ENCODE peak calls at places on chromosomes 6 and 20, in four cellular contexts. S is colonic mucosa, X is heart left ventricle, I is thyroid gland. A is an unnamed sample.

GRCh38 chr6:170284126-170284773 is 6.6 kb downstream of the DLL1 start:
- DNase-seq in S (no peak), X (no peak), I (no peak), A (peak)

GRCh38 chr6:53483423-53484353 is 61.2 kb downstream of the GCLC start:
- DNase-seq in S (peak), X (peak), I (peak), A (no peak)

GRCh38 chr20:63021356-63022321 is 14.9 kb upstream of the BHLHE23 start:
- DNase-seq in S (no peak), X (no peak), I (no peak), A (no peak)

GRCh38 chr6:2396856-2397640 is 151.6 kb upstream of the GMDS start:
- DNase-seq in S (no peak), X (peak), I (peak), A (no peak)

GRCh38 chr6:48567016-48567415 is 456.0 kb upstream of the PTCHD4 start:
- DNase-seq in S (no peak), X (no peak), I (no peak), A (no peak)

GRCh38 chr6:126067080-126067479 is 80.7 kb downstream of the TRMT11 start:
- DNase-seq in S (no peak), X (no peak), I (no peak), A (no peak)

GRCh38 chr20:54086444-54087134 is 16.2 kb upstream of the BCAS1 start:
- DNase-seq in S (peak), X (no peak), I (no peak), A (no peak)

GRCh38 chr20:51095755-51096509 is 73.0 kb upstream of the KCNG1 start:
- DNase-seq in S (no peak), X (no peak), I (no peak), A (no peak)

GRCh38 chr6:47070461-47070860 is 28.3 kb upstream of the ADGRF1 start:
- DNase-seq in S (no peak), X (no peak), I (no peak), A (no peak)

GRCh38 chr20:34062651-34063482 is 49.2 kb downstream of the EIF2S2 start:
- DNase-seq in S (no peak), X (no peak), I (no peak), A (no peak)

GRCh38 chr6:115545410-115545986 is 515.2 kb downstream of the FRK start:
- DNase-seq in S (no peak), X (peak), I (peak), A (peak)

GRCh38 chr6:86856937-86857563 is 80.3 kb upstream of the HTR1E start:
- DNase-seq in S (peak), X (no peak), I (peak), A (no peak)

GRCh38 chr6:105593805-105594231 is 190.9 kb upstream of the PREP start:
- DNase-seq in S (no peak), X (no peak), I (no peak), A (no peak)

GRCh38 chr20:7375905-7376304 is 564.4 kb downstream of the HAO1 start:
- DNase-seq in S (no peak), X (no peak), I (no peak), A (no peak)

GRCh38 chr20:13819885-13820645 is 35.2 kb downstream of the NDUFAF5 start:
- DNase-seq in S (peak), X (no peak), I (peak), A (no peak)

GRCh38 chr6:135380793-135381192 is 116.7 kb downstream of the AHI1 start:
- DNase-seq in S (no peak), X (no peak), I (no peak), A (no peak)

GRCh38 chr6:130517444-130517931 is 151.7 kb downstream of the TMEM200A start:
- DNase-seq in S (no peak), X (no peak), I (no peak), A (no peak)

GRCh38 chr6:54043360-54043759 is 67.9 kb upstream of the MLIP start:
- DNase-seq in S (no peak), X (no peak), I (no peak), A (no peak)

GRCh38 chr6:124131779-124132178 is 328.1 kb downstream of the NKAIN2 start:
- DNase-seq in S (no peak), X (no peak), I (no peak), A (no peak)

GRCh38 chr20:30485331-30486102 is 771.9 kb upstream of the DEFB115 start:
- DNase-seq in S (no peak), X (no peak), I (no peak), A (peak)

GRCh38 chr6:36492092-36492491 is 49.3 kb downstream of the KCTD20 start:
- DNase-seq in S (no peak), X (no peak), I (peak), A (no peak)

GRCh38 chr6:23547851-23548250 is 578.2 kb upstream of the NRSN1 start:
- DNase-seq in S (no peak), X (no peak), I (no peak), A (no peak)
- TF ChIP-seq CTCF in S (no peak), X (no peak), I (no peak), A (no peak)

GRCh38 chr6:166485651-166486535 is 100.6 kb downstream of the RAMACL start:
- DNase-seq in S (no peak), X (no peak), I (no peak), A (no peak)
- TF ChIP-seq CTCF in S (no peak), X (no peak), I (no peak), A (no peak)

DNA sequence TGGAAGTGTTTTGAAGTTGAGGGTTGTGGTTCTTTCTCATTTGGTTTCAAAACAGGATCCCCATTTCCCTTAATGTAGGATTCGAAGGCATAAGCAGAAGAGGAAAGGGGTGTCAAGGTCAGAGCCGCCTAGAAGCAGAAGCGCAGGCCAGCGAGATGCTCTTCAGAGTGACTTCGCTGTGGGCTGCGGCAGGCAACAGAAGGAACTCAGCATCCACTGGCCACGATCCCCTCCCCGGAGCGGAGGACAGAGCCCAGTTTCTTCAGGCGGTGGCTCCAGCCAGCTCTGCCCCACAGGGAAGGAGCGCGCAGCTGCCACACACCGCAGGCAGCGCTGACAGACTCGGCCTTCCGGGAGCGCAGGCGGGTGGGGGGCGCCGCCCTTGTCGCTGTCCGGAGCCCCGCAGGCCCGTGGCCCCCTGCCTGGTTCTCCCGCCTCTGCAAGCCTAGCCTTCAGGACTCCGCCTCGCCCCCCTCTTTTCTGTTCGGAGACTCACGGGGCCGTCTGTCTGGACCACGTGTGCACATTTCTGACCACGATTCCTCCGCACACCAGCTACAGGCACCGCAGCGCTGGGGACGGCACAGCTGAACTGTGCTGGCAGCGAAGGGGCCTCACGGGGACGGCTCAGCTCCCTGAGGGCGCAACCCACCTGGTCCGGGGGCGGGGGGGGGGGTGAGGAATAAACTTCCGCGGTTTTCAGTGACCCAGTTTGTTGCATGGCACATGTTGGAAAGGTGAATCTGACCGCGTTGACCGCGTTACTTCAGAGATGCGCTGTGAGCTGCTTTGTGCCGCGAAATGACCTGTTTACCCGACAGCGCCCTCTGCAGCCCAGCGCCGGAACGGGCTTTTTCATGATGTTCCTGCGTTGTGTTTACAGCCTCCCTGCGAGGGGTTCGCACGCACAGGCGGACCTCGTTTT is 26.1 kb downstream of the TTLL2 start:
- DNase-seq in S (peak), X (peak), I (peak), A (peak)
- TF ChIP-seq CTCF in S (peak), X (peak), I (peak), A (peak)

GRCh38 chr6:138113588-138114210 is 6.5 kb upstream of the PERP start:
- DNase-seq in S (no peak), X (no peak), I (no peak), A (no peak)
- TF ChIP-seq CTCF in S (no peak), X (no peak), I (no peak), A (no peak)

DNA sequence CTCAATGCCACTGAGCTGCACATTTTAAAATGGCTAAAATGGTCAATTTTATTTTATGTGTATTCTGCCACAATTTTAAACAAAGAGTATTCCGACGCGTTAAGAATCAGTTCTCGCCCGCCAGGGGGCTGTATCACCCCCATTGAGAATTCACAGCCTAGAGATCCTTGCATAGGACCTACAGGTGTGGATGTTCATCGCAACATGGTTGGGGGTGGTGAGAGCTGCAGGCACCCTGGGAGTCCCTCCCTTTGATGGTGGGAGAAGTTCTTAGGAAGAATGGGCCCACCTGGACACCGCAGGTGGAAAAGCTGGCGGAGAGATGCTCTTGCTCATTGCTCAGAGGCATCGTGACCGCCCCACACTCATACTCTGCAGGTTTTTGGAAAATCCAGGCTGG is 63.5 kb downstream of the SLC2A10 start:
- DNase-seq in S (no peak), X (no peak), I (no peak), A (no peak)
- TF ChIP-seq CTCF in S (no peak), X (no peak), I (no peak), A (no peak)

GRCh38 chr6:162178266-162178665 is 549.3 kb downstream of the PRKN start:
- DNase-seq in S (no peak), X (no peak), I (no peak), A (no peak)

GRCh38 chr6:162179196-162179951 is 548.2 kb downstream of the PRKN start:
- DNase-seq in S (no peak), X (no peak), I (no peak), A (no peak)

GRCh38 chr6:162181741-162182401 is 545.7 kb downstream of the PRKN start:
- DNase-seq in S (no peak), X (no peak), I (no peak), A (no peak)

GRCh38 chr6:162178666-162179065 is 548.9 kb downstream of the PRKN start:
- DNase-seq in S (no peak), X (no peak), I (no peak), A (no peak)

GRCh38 chr6:162177733-162178132 is 549.8 kb downstream of the PRKN start:
- DNase-seq in S (no peak), X (peak), I (peak), A (no peak)
- TF ChIP-seq CTCF in S (no peak), X (peak), I (no peak), A (peak)

GRCh38 chr6:94902974-94903628 is 674.2 kb upstream of the MANEA start:
- DNase-seq in S (no peak), X (no peak), I (no peak), A (no peak)
- TF ChIP-seq CTCF in S (no peak), X (no peak), I (no peak), A (no peak)

GRCh38 chr20:8534368-8534767 is 402.3 kb downstream of the PLCB1 start:
- DNase-seq in S (no peak), X (no peak), I (no peak), A (no peak)

GRCh38 chr20:8540466-8540865 is 408.4 kb downstream of the PLCB1 start:
- DNase-seq in S (no peak), X (no peak), I (no peak), A (no peak)

GRCh38 chr20:8536219-8536618 is 404.2 kb downstream of the PLCB1 start:
- DNase-seq in S (no peak), X (no peak), I (no peak), A (no peak)

GRCh38 chr20:8532169-8532568 is 400.1 kb downstream of the PLCB1 start:
- DNase-seq in S (no peak), X (no peak), I (no peak), A (no peak)

DNA sequence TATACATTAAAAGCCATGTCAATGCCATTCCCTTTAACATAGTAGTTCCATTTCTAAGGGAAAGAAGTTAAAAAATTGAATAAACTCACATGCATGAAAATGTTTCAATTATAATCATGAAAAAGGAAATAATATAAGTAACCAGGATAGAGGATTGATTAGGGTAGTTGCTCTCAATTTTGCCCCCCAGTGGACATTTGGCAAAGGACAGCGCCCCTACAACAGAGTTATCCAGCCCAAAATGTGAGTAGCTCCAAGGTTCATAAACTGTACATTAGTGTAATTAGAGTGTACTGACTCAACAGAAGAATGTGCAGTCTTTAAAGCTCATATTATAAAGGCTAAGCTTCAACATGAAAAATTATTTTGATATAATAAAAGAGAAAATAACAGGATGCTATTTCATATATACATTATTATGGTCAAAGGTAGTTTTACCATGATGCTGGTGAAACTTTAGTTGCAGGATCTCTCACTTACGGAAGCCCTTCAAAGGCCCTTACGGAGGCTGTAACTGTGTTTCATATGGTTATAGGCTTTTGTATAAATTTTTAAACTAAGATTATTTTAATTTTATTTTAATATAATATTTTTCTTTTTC is 403.4 kb downstream of the PLCB1 start:
- DNase-seq in S (no peak), X (no peak), I (no peak), A (no peak)
- TF ChIP-seq CTCF in S (no peak), X (no peak), I (no peak), A (peak)

GRCh38 chr6:69735029-69735428 is 61.8 kb downstream of the LMBRD1 start:
- DNase-seq in S (no peak), X (no peak), I (no peak), A (no peak)

GRCh38 chr6:69732045-69732444 is 64.8 kb downstream of the LMBRD1 start:
- DNase-seq in S (no peak), X (no peak), I (no peak), A (no peak)

GRCh38 chr6:69729870-69730449 is 66.8 kb downstream of the LMBRD1 start:
- DNase-seq in S (no peak), X (no peak), I (no peak), A (no peak)

GRCh38 chr6:69732640-69733039 is 64.2 kb downstream of the LMBRD1 start:
- DNase-seq in S (no peak), X (no peak), I (no peak), A (no peak)
- TF ChIP-seq CTCF in S (no peak), X (no peak), I (no peak), A (peak)